ENCODE peak calls at places on chromosomes 4 and X, in eight cellular contexts. D is mesenchymal stem cell, K is right cardiac atrium, V is psoas muscle, L is uterus, F is endodermal cell, A is tibial artery, I is iPS DF 6.9. M is an unnamed sample.

GRCh38 chr4:15410750-15411149 is 17.1 kb upstream of the C1QTNF7 start:
- DNase-seq in I (no peak), F (no peak), V (no peak), A (no peak), L (no peak), K (no peak), D (peak; percentile 79), M (no peak)

GRCh38 chrX:29652484-29652883 is 562.9 kb upstream of the MAGEB2 start:
- DNase-seq in L (no peak), D (peak; percentile 37), A (no peak), K (no peak), I (no peak), V (no peak), F (no peak), M (no peak)

GRCh38 chrX:44971674-44972073 is 98.7 kb downstream of the KDM6A start:
- DNase-seq in K (no peak), F (no peak), I (no peak), V (no peak), L (no peak), A (no peak), D (no peak), M (no peak)

GRCh38 chr4:109298279-109299010 is 4.0 kb downstream of the COL25A1 start:
- DNase-seq in L (no peak), K (no peak), I (no peak), V (no peak), F (no peak), D (no peak), A (no peak), M (no peak)

GRCh38 chrX:21907250-21907649 is 33.3 kb upstream of the SMS start:
- DNase-seq in I (no peak), A (no peak), D (peak; percentile 29), L (no peak), F (no peak), K (no peak), V (no peak), M (no peak)

GRCh38 chr4:108854781-108855180 is 91.9 kb upstream of the ETNPPL start:
- DNase-seq in A (no peak), L (no peak), V (no peak), F (no peak), K (no peak), I (no peak), D (no peak), M (no peak)

GRCh38 chr4:150852237-150852636 is 162.8 kb downstream of the LRBA start:
- DNase-seq in L (no peak), A (no peak), I (no peak), V (no peak), F (no peak), D (no peak), K (no peak), M (no peak)

GRCh38 chr4:24770111-24770584 is 25.2 kb upstream of the SOD3 start:
- DNase-seq in K (no peak), D (peak; percentile 84), F (peak; percentile 55), I (no peak), A (no peak), V (no peak), L (no peak), M (no peak)

GRCh38 chr4:59249110-59249509 is 1951.0 kb upstream of the ADGRL3 start:
- DNase-seq in D (no peak), K (no peak), V (no peak), I (no peak), A (no peak), F (no peak), L (no peak), M (no peak)

GRCh38 chr4:82648356-82648755 is 86.6 kb upstream of the TMEM150C start:
- DNase-seq in K (no peak), D (no peak), L (no peak), A (no peak), V (no peak), F (no peak), I (no peak), M (no peak)

GRCh38 chr4:101678180-101678579 is 112.3 kb upstream of the BANK1 start:
- DNase-seq in A (no peak), V (no peak), D (peak; percentile 9), I (no peak), F (no peak), L (no peak), K (no peak), M (no peak)

GRCh38 chr4:85776579-85776978 is 301.6 kb downstream of the ARHGAP24 start:
- DNase-seq in L (no peak), D (peak; percentile 43), A (no peak), V (no peak), K (no peak), F (no peak), I (no peak), M (no peak)
- H3K27ac ChIP-seq in L (no peak overlapping the region), D (no peak overlapping the region), A (no peak overlapping the region), V (no peak overlapping the region), K (no peak overlapping the region), F (no peak overlapping the region), I (no peak overlapping the region), M (no peak overlapping the region)

GRCh38 chr4:127425911-127426310 is 206.8 kb upstream of the INTU start:
- DNase-seq in K (no peak), A (no peak), L (peak; percentile 27), F (peak; percentile 61), D (no peak), V (peak; percentile 5), I (no peak), M (no peak)
- H3K27ac ChIP-seq in K (no peak overlapping the region), A (no peak overlapping the region), L (no peak overlapping the region), F (no peak overlapping the region), D (no peak overlapping the region), V (no peak overlapping the region), I (no peak overlapping the region), M (no peak overlapping the region)

GRCh38 chr4:56050584-56050983 is 101.8 kb downstream of the CEP135 start:
- DNase-seq in V (no peak), D (no peak), I (no peak), K (no peak), F (no peak), A (no peak), L (no peak), M (no peak)

GRCh38 chr4:56051710-56052075 is 102.9 kb downstream of the CEP135 start:
- DNase-seq in I (no peak), L (no peak), V (no peak), D (no peak), K (no peak), A (no peak), F (no peak), M (no peak)

GRCh38 chr4:56049428-56050212 is 100.9 kb downstream of the CEP135 start:
- DNase-seq in V (no peak), F (peak; percentile 89), A (no peak), L (no peak), K (peak; percentile 63), D (peak; percentile 46), I (no peak), M (no peak)

GRCh38 chr4:56051049-56051709 is 102.4 kb downstream of the CEP135 start:
- DNase-seq in F (no peak), I (no peak), L (no peak), K (no peak), A (no peak), D (no peak), V (no peak), M (no peak)

GRCh38 chr4:56048621-56049427 is 100.1 kb downstream of the CEP135 start:
- DNase-seq in K (peak; percentile 82), F (peak; percentile 87), D (peak; percentile 66), V (peak; percentile 21), L (peak; percentile 35), A (no peak), I (no peak), M (no peak)
- H3K27ac ChIP-seq in K (no peak overlapping the region), F (peak overlapping the region; percentile 91), D (no peak overlapping the region), V (no peak overlapping the region), L (peak overlapping the region; percentile 53), A (peak overlapping the region; percentile 31), I (no peak overlapping the region), M (no peak overlapping the region)

DNA sequence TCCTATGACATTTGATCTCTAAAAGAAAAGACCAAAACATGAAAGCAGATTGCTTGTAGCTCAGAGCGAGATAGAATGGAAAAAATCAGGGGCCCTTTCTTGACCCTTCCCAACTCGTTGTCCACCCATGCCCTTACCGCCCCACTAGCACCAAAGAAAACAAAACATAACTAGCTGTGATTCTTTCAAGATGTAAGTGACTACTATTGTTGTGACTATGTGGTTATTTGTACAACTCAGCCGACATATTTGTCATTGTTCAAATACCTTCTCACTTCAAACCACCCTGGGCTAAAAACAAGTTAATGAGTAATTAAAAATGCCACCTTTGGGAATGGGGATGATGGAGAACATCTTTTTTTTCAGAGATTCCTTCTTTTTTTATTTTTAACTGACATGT is 171.2 kb upstream of the GPC4 start:
- DNase-seq in I (no peak), F (no peak), K (no peak), A (no peak), V (no peak), D (no peak), L (no peak), M (no peak)
- H3K27ac ChIP-seq in I (no peak overlapping the region), F (no peak overlapping the region), K (no peak overlapping the region), A (no peak overlapping the region), V (no peak overlapping the region), D (peak overlapping the region; percentile 47), L (no peak overlapping the region), M (no peak overlapping the region)

DNA sequence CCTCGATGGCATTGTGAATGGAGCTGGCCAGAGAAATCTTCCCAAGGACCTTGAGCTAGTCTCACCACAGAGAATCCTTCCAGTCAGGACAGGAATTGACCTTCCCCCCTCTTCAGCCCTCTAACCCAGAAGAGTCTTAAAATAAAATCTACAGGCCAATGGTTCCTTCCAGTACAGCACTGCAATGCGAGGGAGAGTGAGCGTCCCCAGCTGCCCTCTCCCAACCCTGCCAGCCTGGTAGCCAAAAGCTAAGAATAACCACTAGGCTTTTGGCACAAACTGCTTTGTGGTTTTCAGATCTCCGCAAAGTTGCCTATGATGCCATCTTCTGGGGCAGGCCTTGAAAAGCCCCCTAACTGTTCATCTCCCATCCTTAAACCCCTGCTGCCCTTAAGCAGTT is 175.1 kb downstream of the AR start:
- DNase-seq in V (no peak), A (no peak), I (no peak), D (no peak), F (no peak), L (no peak), K (peak; percentile 41), M (no peak)
- H3K27ac ChIP-seq in V (no peak overlapping the region), A (no peak overlapping the region), I (no peak overlapping the region), D (no peak overlapping the region), F (no peak overlapping the region), L (no peak overlapping the region), K (peak overlapping the region; percentile 45), M (no peak overlapping the region)

DNA sequence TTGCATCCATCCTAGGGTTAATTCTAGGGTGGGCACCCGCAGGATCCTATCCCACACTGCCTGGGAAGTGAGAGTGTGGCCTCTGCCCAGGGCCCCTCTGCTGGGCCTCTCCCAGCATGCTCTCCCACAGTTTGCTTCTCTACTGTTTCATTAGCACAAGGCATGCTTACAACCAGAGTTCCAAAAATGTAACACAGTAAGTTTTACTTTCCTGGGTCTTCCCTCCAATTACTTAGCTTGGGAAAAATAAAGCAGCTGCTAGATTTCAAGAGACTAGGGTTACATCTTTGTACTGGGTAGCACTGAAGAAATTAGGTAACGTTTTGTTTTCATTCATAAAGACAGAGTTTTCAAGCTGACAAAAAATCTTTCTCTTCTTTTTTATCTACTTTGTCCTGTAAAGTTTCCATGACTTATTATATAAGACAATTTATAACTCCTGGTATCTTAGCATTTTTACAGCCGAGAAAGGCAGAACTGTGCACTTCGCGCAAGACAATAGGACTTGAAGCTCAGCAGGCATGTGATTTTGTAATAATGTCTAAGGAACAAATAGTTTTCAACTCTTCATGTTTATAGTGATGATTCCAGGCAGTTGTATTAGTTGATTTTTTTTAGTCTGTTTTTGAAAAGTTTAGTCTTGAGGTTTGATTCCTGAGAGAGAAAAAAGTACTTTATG is 131.2 kb upstream of the PCDH18 start:
- DNase-seq in K (no peak), I (no peak), L (peak; percentile 21), D (peak; percentile 37), V (no peak), F (no peak), A (no peak), M (no peak)
- H3K27ac ChIP-seq in K (no peak overlapping the region), I (no peak overlapping the region), L (peak overlapping the region; percentile 75), D (peak overlapping the region; percentile 78), V (no peak overlapping the region), F (no peak overlapping the region), A (peak overlapping the region; percentile 58), M (peak overlapping the region; percentile 45)

M was measured in thoracic aorta.